ENCODE peak calls at places on chromosome 1, in five cellular contexts. W is NCI-H1092 treated with DMSO at 0.1 percent for 48 hours; C is neural progenitor cell; J is effector memory CD8-positive, alpha-beta T cell; X is amniotic stem cell. P is an unnamed sample.

GRCh38 chr1:109975718-109976117 is 8.8 kb upstream of the AHCYL1 start:
- DNase-seq in W (no peak), C (no peak), J (no peak), X (no peak), P (no peak)

GRCh38 chr1:42552636-42553035 is 89.5 kb downstream of the CCDC30 start:
- DNase-seq in W (no peak), C (no peak), J (no peak), X (no peak), P (no peak)

GRCh38 chr1:103084176-103084575 is 24.1 kb downstream of the COL11A1 start:
- DNase-seq in W (no peak), C (no peak), J (no peak), X (no peak), P (no peak)

GRCh38 chr1:229229721-229230135 is 41.2 kb upstream of the RAB4A start:
- DNase-seq in W (no peak), C (peak), J (no peak), X (no peak), P (no peak)

GRCh38 chr1:39413902-39414528 is 77.4 kb upstream of the BMP8A start:
- DNase-seq in W (no peak), C (no peak), J (no peak), X (no peak), P (no peak)

GRCh38 chr1:165697491-165697880 is 876 bp downstream of the ALDH9A1 start:
- DNase-seq in W (no peak), C (peak), J (no peak), X (no peak), P (no peak)

GRCh38 chr1:5988596-5989285 is 3.5 kb downstream of the NPHP4 start:
- DNase-seq in W (no peak), C (no peak), J (no peak), X (no peak), P (no peak)

GRCh38 chr1:14149431-14149830 is 449.1 kb upstream of the KAZN start:
- DNase-seq in W (no peak), C (no peak), J (no peak), X (no peak), P (no peak)

P was measured in NCI-H1105.